ENCODE peak calls at places on chromosome 18, in four cellular contexts. J is H9, I is mesenchymal stem cell, U is neuronal stem cell. V is an unnamed sample.

GRCh38 chr18:63683152-63683551 is 19.6 kb upstream of the SERPINB11 start:
- DNase-seq in J (peak; percentile 39), I (peak; percentile 80), U (peak; percentile 26), V (peak; percentile 15)

GRCh38 chr18:76134631-76135030 is 360.4 kb downstream of the ZNF516 start:
- DNase-seq in J (no peak), I (no peak), U (no peak), V (no peak)

GRCh38 chr18:74595425-74595824 is 2.2 kb upstream of the ZNF407 start:
- DNase-seq in J (no peak), I (no peak), U (no peak), V (no peak)

GRCh38 chr18:6785001-6785400 is 55.5 kb downstream of the ARHGAP28 start:
- DNase-seq in J (no peak), I (no peak), U (no peak), V (no peak)

GRCh38 chr18:51196811-51197660 is 445 bp downstream of the MEX3C start:
- DNase-seq in J (peak; percentile 38), I (peak; percentile 62), U (peak; percentile 14), V (no peak)

GRCh38 chr18:25896178-25896780 is 194.1 kb downstream of the SS18 start:
- DNase-seq in J (no peak), I (peak; percentile 55), U (peak; percentile 27), V (no peak)

GRCh38 chr18:22109535-22109934 is 59.9 kb upstream of the GATA6 start:
- DNase-seq in J (no peak), I (no peak), U (no peak), V (no peak)

GRCh38 chr18:33606621-33607020 is 28.6 kb downstream of the ASXL3 start:
- DNase-seq in J (no peak), I (no peak), U (peak; percentile 11), V (no peak)

GRCh38 chr18:52227536-52227935 is 112.5 kb upstream of the DCC start:
- DNase-seq in J (no peak), I (no peak), U (no peak), V (no peak)

GRCh38 chr18:52160652-52161051 is 179.3 kb upstream of the DCC start:
- DNase-seq in J (peak; percentile 69), I (no peak), U (no peak), V (peak; percentile 15)

GRCh38 chr18:36031407-36031806 is 36.0 kb downstream of the RPRD1A start:
- DNase-seq in J (no peak), I (no peak), U (no peak), V (no peak)

GRCh38 chr18:57698571-57699276 is 77.1 kb upstream of the NARS1 start:
- DNase-seq in J (no peak), I (peak; percentile 82), U (no peak), V (no peak)

GRCh38 chr18:38539871-38540270 is 974.3 kb upstream of the CELF4 start:
- DNase-seq in J (no peak), I (no peak), U (no peak), V (no peak)

GRCh38 chr18:38539373-38539772 is 973.8 kb upstream of the CELF4 start:
- DNase-seq in J (no peak), I (no peak), U (peak; percentile 20), V (no peak)

GRCh38 chr18:38545071-38545470 is 979.5 kb upstream of the CELF4 start:
- DNase-seq in J (peak; percentile 70), I (peak; percentile 14), U (no peak), V (peak; percentile 52)
- H2BK12ac ChIP-seq in J (no peak overlapping the region), I (no peak overlapping the region), U (no peak overlapping the region), V (no peak overlapping the region)

GRCh38 chr18:48838921-48839818 is 111.6 kb downstream of the SMAD7 start:
- DNase-seq in J (no peak), I (peak; percentile 90), U (no peak), V (no peak)

GRCh38 chr18:48836806-48837615 is 113.8 kb downstream of the SMAD7 start:
- DNase-seq in J (no peak), I (no peak), U (no peak), V (no peak)

GRCh38 chr18:48838166-48838775 is 112.5 kb downstream of the SMAD7 start:
- DNase-seq in J (no peak), I (no peak), U (no peak), V (no peak)

GRCh38 chr18:48836231-48836805 is 114.4 kb downstream of the SMAD7 start:
- DNase-seq in J (no peak), I (no peak), U (no peak), V (no peak)

DNA sequence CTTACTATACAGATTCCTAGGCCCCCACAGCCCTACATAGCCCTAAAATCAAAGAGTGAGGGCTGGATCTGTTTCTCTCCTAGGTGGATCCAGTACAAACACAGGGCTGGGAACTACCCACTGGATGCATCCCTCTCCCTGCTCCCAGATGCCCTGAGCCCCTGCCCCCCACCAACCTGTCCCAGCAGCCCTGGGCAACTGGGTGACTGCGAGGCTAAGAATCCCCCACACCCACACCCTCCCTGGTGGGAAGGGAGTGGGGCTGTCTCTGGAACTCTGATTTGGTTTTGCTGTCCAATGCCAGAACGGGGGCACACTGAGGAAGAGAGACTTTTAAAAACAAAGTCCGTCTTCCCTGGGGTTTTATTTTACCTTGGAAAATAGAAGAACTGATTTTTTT is 113.1 kb downstream of the SMAD7 start:
- DNase-seq in J (no peak), I (no peak), U (no peak), V (no peak)
- H2BK12ac ChIP-seq in J (no peak overlapping the region), I (peak overlapping the region; percentile 35), U (no peak overlapping the region), V (no peak overlapping the region)

GRCh38 chr18:48902023-48902855 is 48.5 kb downstream of the SMAD7 start:
- DNase-seq in J (peak; percentile 20), I (peak; percentile 84), U (no peak), V (no peak)

GRCh38 chr18:48904086-48904485 is 46.7 kb downstream of the SMAD7 start:
- DNase-seq in J (no peak), I (peak; percentile 63), U (no peak), V (no peak)

GRCh38 chr18:48901145-48902022 is 49.4 kb downstream of the SMAD7 start:
- DNase-seq in J (no peak), I (no peak), U (no peak), V (no peak)

GRCh38 chr18:48904847-48905394 is 45.8 kb downstream of the SMAD7 start:
- DNase-seq in J (no peak), I (no peak), U (no peak), V (no peak)

GRCh38 chr18:48902856-48903601 is 47.7 kb downstream of the SMAD7 start:
- DNase-seq in J (peak; percentile 21), I (no peak), U (no peak), V (no peak)
- H2BK12ac ChIP-seq in J (no peak overlapping the region), I (peak overlapping the region; percentile 100), U (no peak overlapping the region), V (no peak overlapping the region)

GRCh38 chr18:3593904-3594759 is 144.2 kb downstream of the TGIF1 start:
- DNase-seq in J (peak; percentile 89), I (peak; percentile 99), U (peak; percentile 92), V (peak; percentile 95)
- H2BK12ac ChIP-seq in J (no peak overlapping the region), I (peak overlapping the region; percentile 82), U (no peak overlapping the region), V (peak overlapping the region; percentile 97)

DNA sequence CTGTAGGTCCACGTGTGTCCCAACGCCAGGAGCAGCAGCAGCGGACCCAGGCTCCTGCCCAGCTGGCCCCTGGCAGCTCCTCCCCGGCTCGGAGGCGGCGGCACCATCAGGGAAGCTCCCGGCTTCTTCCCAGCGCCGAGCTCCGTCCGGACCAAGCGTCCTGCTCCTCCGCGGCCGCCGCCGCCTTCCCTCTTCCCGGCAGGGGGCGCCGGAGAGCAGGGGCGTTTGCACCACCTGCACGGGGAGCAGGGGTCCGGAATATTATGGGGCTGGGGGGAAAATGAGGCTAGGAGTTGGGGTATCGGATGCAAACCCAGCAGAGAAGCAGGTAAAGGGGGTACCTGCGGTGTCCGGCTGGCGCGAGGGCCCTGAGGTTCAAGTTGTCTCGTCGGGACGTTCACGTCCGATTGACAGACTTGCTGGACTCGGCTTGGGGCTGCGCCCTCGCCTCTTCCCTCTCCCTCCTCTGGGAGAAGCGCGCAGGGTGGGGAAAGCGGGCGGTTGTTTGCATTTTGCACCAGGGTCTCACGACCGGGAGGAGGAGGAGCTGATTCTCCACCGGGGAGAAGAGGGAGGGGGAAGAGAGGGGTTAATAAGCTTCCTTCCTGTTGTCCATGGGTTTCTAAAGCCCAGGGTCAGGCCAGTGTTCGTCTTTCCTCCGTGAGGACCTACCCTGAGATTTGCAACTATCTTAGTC is at the start of gene CCBE1:
- DNase-seq in J (peak; percentile 86), I (peak; percentile 64), U (peak; percentile 81), V (peak; percentile 49)
- H2BK12ac ChIP-seq in J (no peak within 1 kb of the TSS), I (no peak within 1 kb of the TSS), U (no peak within 1 kb of the TSS), V (peak within 1 kb of the TSS; percentile 93)